ENCODE peak calls at places on chromosomes 3 and 15, in nine cellular contexts. Y is esophagus squamous epithelium, Q is AG04449, O is testis, D is lower lobe of right lung, X is brain microvascular endothelial cell, E is BE2C, C is dorsolateral prefrontal cortex, A is transverse colon. G is an unnamed sample.

GRCh38 chr3:124229407-124229806 is 237.5 kb upstream of the ROPN1 start:
- DNase-seq in O (no peak), C (no peak), X (no peak), D (no peak), Y (no peak), A (no peak), E (peak), Q (no peak), G (no peak)

GRCh38 chr3:99562138-99562537 is 76.3 kb upstream of the COL8A1 start:
- DNase-seq in O (no peak), X (peak), D (no peak), C (no peak), Q (no peak), Y (no peak), E (no peak), A (no peak), G (peak)

GRCh38 chr15:87866961-87867360 is 389.6 kb downstream of the NTRK3 start:
- DNase-seq in Q (no peak), Y (no peak), A (no peak), E (no peak), X (no peak), D (no peak), C (no peak), O (no peak), G (no peak)

GRCh38 chr3:188092648-188093047 is 61.3 kb upstream of the LPP start:
- DNase-seq in C (no peak), E (no peak), O (no peak), D (no peak), X (no peak), A (no peak), Y (no peak), Q (no peak), G (peak)

GRCh38 chr3:159482241-159483031 is 506.2 kb upstream of the IL12A start:
- DNase-seq in E (no peak), C (no peak), A (no peak), Q (no peak), D (no peak), O (no peak), Y (no peak), X (no peak), G (peak)

GRCh38 chr15:101025116-101025885 is 106.1 kb downstream of the LRRK1 start:
- DNase-seq in O (peak), Y (no peak), X (no peak), Q (no peak), A (peak), D (no peak), C (no peak), E (no peak), G (no peak)

GRCh38 chr15:95281470-95281869 is 1049.0 kb upstream of the NR2F2 start:
- DNase-seq in Y (no peak), X (no peak), E (no peak), A (no peak), D (no peak), O (no peak), Q (no peak), C (no peak), G (no peak)

GRCh38 chr3:194491996-194492395 is 5.2 kb upstream of the ATP13A3 start:
- DNase-seq in Q (no peak), O (no peak), Y (no peak), X (no peak), C (no peak), A (no peak), D (no peak), E (no peak), G (no peak)

GRCh38 chr3:13655074-13655913 is 106.4 kb downstream of the FBLN2 start:
- DNase-seq in C (no peak), A (peak), Y (no peak), D (no peak), E (peak), X (no peak), Q (no peak), O (peak), G (peak)

GRCh38 chr3:140863481-140864084 is 78.1 kb upstream of the SLC25A36 start:
- DNase-seq in O (peak), A (peak), D (no peak), Y (no peak), E (peak), X (peak), C (no peak), Q (peak), G (peak)

GRCh38 chr3:44865272-44866005 is 3.7 kb downstream of the TMEM42 start:
- DNase-seq in D (no peak), O (no peak), C (no peak), Y (no peak), E (peak), Q (no peak), X (no peak), A (no peak), G (peak)

DNA sequence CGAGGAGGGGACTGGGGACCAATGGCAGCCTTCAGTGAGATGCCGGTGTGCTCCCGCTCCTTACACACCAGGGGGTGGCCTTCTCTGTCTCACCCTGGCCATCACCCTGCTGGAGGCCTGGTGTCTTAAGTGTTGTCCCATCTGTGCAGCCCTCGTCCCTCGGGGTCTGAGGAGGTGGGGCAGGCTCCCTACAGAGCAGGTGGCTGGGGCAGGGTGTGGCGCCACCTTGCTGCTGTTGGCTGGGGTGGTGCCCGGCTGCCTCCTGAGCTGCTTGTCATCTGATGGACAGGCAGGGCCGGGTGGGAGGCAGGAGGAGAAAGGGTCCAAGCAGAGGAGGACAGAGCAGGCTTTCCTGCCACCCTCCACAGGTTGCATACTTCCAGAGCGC is 25.9 kb downstream of the PTPN23 start:
- DNase-seq in C (no peak), O (no peak), A (no peak), Y (no peak), X (no peak), D (no peak), Q (no peak), E (no peak), G (no peak)
- TF ChIP-seq CTCF in C (no peak), O (no peak), A (no peak), Y (peak), X (no peak), D (no peak), Q (no peak), E (no peak), G (no peak)

GRCh38 chr3:45872569-45872968 is 13.8 kb upstream of the CCR9 start:
- DNase-seq in X (no peak), D (no peak), Y (no peak), Q (no peak), C (no peak), E (no peak), O (no peak), A (no peak), G (no peak)

GRCh38 chr3:45870099-45870498 is 16.2 kb upstream of the CCR9 start:
- DNase-seq in X (no peak), O (no peak), Y (no peak), A (peak), Q (no peak), D (no peak), C (no peak), E (no peak), G (no peak)

GRCh38 chr3:45873638-45874037 is 12.7 kb upstream of the CCR9 start:
- DNase-seq in O (no peak), D (no peak), X (no peak), E (no peak), A (no peak), Y (no peak), Q (no peak), C (no peak), G (no peak)

GRCh38 chr3:45869638-45870037 is 16.7 kb upstream of the CCR9 start:
- DNase-seq in C (no peak), Q (no peak), Y (no peak), A (no peak), X (no peak), D (no peak), E (no peak), O (no peak), G (no peak)

DNA sequence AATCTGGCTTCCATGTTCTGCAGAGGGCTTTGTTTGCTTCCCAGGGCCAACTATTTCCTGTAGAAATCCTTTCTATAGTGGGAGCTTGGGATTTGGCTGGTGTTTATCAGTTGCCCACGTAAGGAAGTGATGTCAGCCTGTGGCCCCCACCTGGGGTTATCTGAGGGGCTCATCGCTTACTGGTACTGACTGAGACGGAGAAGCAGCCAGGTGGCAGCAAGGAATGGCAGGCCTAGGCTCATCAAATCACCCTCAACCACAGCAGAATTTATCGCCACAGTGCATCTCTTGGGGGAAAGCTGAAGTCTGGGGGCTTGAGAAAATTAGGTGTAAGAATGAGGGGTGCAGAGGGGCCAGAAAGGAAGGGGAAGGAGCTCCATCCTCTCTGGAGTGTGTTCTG is 14.5 kb upstream of the CCR9 start:
- DNase-seq in Q (no peak), Y (no peak), X (no peak), C (no peak), A (no peak), D (no peak), E (no peak), O (no peak), G (no peak)
- H3K4me3 ChIP-seq in Q (no peak), Y (no peak), X (no peak), C (no peak), A (no peak), D (no peak), E (no peak), O (no peak), G (no peak)

GRCh38 chr3:195873281-195873887 is 35.0 kb downstream of the TNK2 start:
- DNase-seq in Q (no peak), C (no peak), O (peak), X (no peak), E (no peak), A (no peak), Y (no peak), D (peak), G (no peak)

GRCh38 chr3:195872800-195873199 is 35.6 kb downstream of the TNK2 start:
- DNase-seq in O (no peak), X (no peak), C (no peak), E (no peak), Y (no peak), D (peak), A (no peak), Q (no peak), G (no peak)

GRCh38 chr3:195870442-195870841 is 37.9 kb downstream of the TNK2 start:
- DNase-seq in O (no peak), Q (no peak), A (peak), Y (no peak), X (no peak), C (no peak), E (no peak), D (no peak), G (no peak)

GRCh38 chr3:195870937-195871336 is 37.4 kb downstream of the TNK2 start:
- DNase-seq in E (no peak), O (no peak), Y (no peak), X (no peak), Q (no peak), D (no peak), C (no peak), A (no peak), G (no peak)

GRCh38 chr3:195872097-195872496 is 36.3 kb downstream of the TNK2 start:
- DNase-seq in A (no peak), Y (no peak), D (no peak), E (no peak), C (no peak), Q (no peak), O (no peak), X (no peak), G (no peak)
- TF ChIP-seq CTCF in A (no peak), Y (no peak), D (no peak), E (no peak), C (no peak), Q (no peak), O (no peak), X (no peak), G (no peak)

GRCh38 chr3:10993729-10994065 is 1.1 kb downstream of the SLC6A1 start:
- DNase-seq in O (no peak), X (no peak), D (no peak), A (no peak), C (no peak), Q (no peak), Y (no peak), E (no peak), G (no peak)

GRCh38 chr3:10988991-10989484 is 3.5 kb upstream of the SLC6A1 start:
- DNase-seq in X (no peak), A (no peak), C (no peak), Q (no peak), O (no peak), E (no peak), Y (no peak), D (no peak), G (no peak)

GRCh38 chr3:10994311-10994710 is 1.8 kb downstream of the SLC6A1 start:
- DNase-seq in Y (no peak), E (no peak), O (no peak), A (no peak), D (no peak), Q (no peak), C (peak), X (no peak), G (no peak)

GRCh38 chr3:10992946-10993728 is 589 bp downstream of the SLC6A1 start:
- DNase-seq in O (no peak), C (peak), Q (no peak), X (no peak), A (no peak), D (no peak), E (no peak), Y (no peak), G (no peak)

GRCh38 chr3:10992017-10992945 is at the start of gene SLC6A1:
- DNase-seq in E (peak), Y (no peak), D (no peak), A (no peak), O (peak), X (no peak), C (peak), Q (no peak), G (peak)
- H3K4me3 ChIP-seq in E (no peak), Y (peak), D (peak), A (peak), O (peak), X (peak), C (peak), Q (peak), G (no peak)

DNA sequence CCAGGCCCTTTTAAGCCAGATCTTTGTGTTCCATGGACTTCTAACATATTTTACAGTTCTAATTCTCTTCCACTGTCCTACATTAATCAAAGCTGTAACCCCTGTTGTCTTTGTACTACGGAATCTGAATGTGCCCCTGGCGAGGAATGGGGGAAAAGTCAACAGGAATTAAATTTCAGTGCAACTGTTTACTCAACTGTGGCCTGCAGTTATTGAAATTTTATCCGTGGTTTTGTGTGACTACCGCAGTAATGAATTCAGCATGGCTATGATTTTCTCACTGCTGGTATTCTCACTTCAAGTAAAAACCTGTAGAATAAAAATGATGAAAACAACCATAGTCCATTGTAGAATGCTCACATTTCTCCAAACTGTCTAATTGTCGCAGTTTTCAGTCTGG is 388.0 kb downstream of the FOXP1 start:
- DNase-seq in D (no peak), Y (no peak), O (no peak), E (no peak), X (peak), Q (no peak), A (no peak), C (no peak), G (peak)
- TF ChIP-seq CTCF in D (no peak), Y (no peak), O (no peak), E (no peak), X (peak), Q (no peak), A (no peak), C (no peak), G (no peak)

DNA sequence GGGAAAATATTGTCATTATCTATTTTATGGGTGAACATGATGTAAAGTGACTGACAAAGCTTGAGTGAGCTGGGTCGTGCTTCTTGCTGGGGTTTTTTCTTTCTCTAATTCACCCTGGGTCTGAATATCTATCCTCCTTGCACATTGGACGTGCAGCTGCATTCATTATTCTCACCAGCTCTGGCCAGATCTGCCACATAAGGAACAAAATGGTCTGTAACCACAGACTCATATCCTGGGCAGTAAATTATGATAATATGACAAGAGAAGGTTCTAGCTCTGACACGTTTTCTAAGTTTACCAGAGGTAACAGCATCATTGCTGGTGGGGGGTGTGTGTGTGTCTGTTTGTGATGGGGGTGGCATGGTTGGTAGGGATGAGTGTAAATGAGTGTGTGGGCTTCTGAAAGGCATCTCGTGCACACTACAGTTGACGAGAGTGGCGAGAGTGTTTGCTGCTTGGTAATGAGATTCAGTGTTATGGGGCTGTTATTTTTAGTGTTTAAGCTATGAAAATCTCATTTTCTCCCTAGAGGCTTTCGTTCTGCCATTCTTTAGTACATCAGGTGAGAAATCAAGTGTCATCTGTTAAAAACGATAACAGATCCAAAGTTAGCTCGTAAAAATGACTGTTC is 418.4 kb downstream of the PDCD6IP start:
- DNase-seq in O (no peak), D (no peak), Q (no peak), A (no peak), X (no peak), Y (no peak), E (no peak), C (no peak), G (no peak)
- H3K4me3 ChIP-seq in O (no peak), D (no peak), Q (no peak), A (no peak), X (no peak), Y (no peak), E (no peak), C (no peak), G (no peak)

GRCh38 chr3:170499562-170500156 is 81.0 kb downstream of the CLDN11 start:
- DNase-seq in O (peak), A (peak), Q (no peak), E (peak), X (peak), D (no peak), Y (no peak), C (peak), G (peak)
- TF ChIP-seq CTCF in O (peak), A (peak), Q (peak), E (peak), X (peak), D (peak), Y (peak), C (peak), G (peak)

DNA sequence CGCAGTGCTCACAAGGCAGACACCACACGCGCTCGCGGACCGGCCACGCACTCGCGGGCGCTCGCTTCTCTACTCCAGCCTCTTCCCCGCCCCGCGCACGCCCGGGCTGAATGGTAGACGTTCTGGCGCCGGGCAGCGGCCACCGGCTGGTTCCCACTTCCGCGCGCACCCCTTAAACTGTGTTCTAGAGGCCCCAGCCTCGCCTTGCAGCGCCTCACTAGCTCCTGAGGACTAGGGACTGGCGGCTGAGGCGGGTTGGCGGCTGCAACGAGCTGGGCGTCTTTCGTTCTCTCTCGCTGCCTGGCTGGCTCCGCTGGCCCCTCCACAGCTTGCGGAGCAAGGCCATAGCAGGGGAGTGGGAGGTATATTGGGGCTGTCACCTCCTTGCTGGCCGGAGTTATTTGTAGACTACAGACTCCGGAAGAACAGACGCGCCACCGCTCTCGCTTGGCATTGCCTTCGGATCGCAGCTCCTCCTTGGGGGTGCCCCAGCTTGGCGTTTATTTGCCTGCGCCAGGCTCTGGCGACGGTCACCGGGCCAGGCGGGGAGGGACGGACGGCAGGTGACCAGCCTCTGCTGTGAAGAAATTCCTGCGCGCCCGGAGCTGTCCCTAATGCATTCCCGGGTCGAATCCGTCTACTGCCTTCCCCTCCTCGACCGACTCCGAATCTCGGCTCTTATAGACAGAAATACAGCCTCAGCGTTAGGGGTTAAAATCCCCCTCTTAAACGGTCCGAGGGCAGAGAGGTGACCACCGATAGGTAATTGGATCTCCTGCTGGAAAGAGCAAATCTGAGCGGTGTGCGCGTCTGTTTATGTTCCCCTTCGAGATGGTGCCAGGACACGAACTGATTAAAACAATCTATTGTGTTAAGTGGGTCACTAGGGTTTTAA is 1.3 kb downstream of the GREM1 start:
- DNase-seq in Q (no peak), A (peak), X (no peak), O (no peak), E (peak), D (peak), Y (no peak), C (peak), G (no peak)
- H3K4me3 ChIP-seq in Q (peak), A (peak), X (peak), O (peak), E (peak), D (peak), Y (peak), C (peak), G (peak)

DNA sequence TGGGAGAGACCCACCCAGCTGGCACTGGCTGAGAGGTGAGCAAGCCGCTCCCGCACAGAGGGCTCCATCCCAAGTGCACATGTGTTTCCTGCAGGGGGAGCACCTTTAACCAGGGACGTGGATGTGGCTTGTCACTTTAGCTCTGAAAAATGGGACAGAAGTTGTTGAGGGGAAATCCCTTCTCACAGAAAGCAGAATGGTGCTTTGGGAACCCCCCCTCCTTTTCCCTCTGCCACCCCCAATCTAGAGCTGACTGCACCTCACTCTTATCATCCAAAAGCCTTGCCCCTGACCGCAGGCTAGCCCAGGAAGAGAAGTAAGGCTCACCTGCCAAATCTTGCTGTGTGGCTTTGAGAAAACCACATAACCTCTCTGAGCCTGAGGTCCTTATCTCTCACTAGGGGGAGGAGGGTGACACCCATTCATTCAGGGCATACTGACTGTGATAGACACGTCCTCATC is 77.9 kb downstream of the RPN1 start:
- DNase-seq in Q (no peak), Y (no peak), X (no peak), O (no peak), E (peak), D (no peak), A (peak), C (no peak), G (no peak)
- TF ChIP-seq CTCF in Q (peak), Y (no peak), X (peak), O (no peak), E (peak), D (peak), A (no peak), C (no peak), G (peak)

GRCh38 chr3:97425002-97425401 is 339.6 kb upstream of the ARL6 start:
- DNase-seq in Q (no peak), E (no peak), O (no peak), C (no peak), A (no peak), X (no peak), D (no peak), Y (no peak), G (no peak)
- H3K4me3 ChIP-seq in Q (no peak), E (no peak), O (no peak), C (no peak), A (no peak), X (no peak), D (no peak), Y (no peak), G (no peak)